ENCODE peak calls at places on chromosomes 6 and 20, in seven cellular contexts. C is IMR-90, M is H9, I is neuronal stem cell, U is H1, T is mesenchymal stem cell, R is mesendoderm. O is an unnamed sample.

GRCh38 chr6:19535351-19535750 is 301.8 kb upstream of the ID4 start:
- DNase-seq in C (no peak), M (no peak), I (no peak), U (no peak), T (no peak), R (no peak), O (no peak)

GRCh38 chr6:24599686-24600399 is 46.1 kb downstream of the KIAA0319 start:
- DNase-seq in C (no peak), M (no peak), I (no peak), U (no peak), T (no peak), R (no peak), O (no peak)

GRCh38 chr6:46730918-46731461 is 4.2 kb downstream of the PLA2G7 start:
- DNase-seq in C (no peak), M (no peak), I (no peak), U (no peak), T (no peak), R (no peak), O (peak)

GRCh38 chr20:59663513-59663890 is 59.2 kb downstream of the PHACTR3 start:
- DNase-seq in C (no peak), M (no peak), I (no peak), U (no peak), T (no peak), R (no peak), O (no peak)

GRCh38 chr6:158648682-158649131 is 1.1 kb upstream of the SYTL3 start:
- DNase-seq in C (peak), M (no peak), I (no peak), U (no peak), T (peak), R (no peak), O (peak)

GRCh38 chr6:56961151-56961550 is 6.2 kb downstream of the BEND6 start:
- DNase-seq in C (no peak), M (no peak), I (no peak), U (no peak), T (no peak), R (peak), O (no peak)

GRCh38 chr6:149761438-149761837 is 11.9 kb downstream of the PCMT1 start:
- DNase-seq in C (no peak), M (no peak), I (no peak), U (no peak), T (no peak), R (no peak), O (no peak)

GRCh38 chr6:71298459-71298858 is 9.8 kb downstream of the OGFRL1 start:
- DNase-seq in C (no peak), M (no peak), I (no peak), U (no peak), T (no peak), R (peak), O (no peak)

GRCh38 chr6:10478187-10479040 is 42.7 kb upstream of the GCNT2 start:
- DNase-seq in C (peak), M (no peak), I (peak), U (no peak), T (peak), R (peak), O (no peak)

GRCh38 chr20:35742741-35743523 is 872 bp upstream of the RBM39 start:
- DNase-seq in C (no peak), M (no peak), I (no peak), U (no peak), T (peak), R (peak), O (no peak)

GRCh38 chr6:83472767-83473166 is 39.6 kb upstream of the PRSS35 start:
- DNase-seq in C (no peak), M (no peak), I (no peak), U (no peak), T (no peak), R (no peak), O (no peak)

GRCh38 chr6:90415178-90415577 is 118.5 kb upstream of the BACH2 start:
- DNase-seq in C (no peak), M (no peak), I (no peak), U (no peak), T (no peak), R (no peak), O (no peak)

GRCh38 chr20:18059603-18060002 is 1.9 kb upstream of the OVOL2 start:
- DNase-seq in C (no peak), M (no peak), I (no peak), U (no peak), T (no peak), R (no peak), O (no peak)

GRCh38 chr6:133740784-133741183 is 148.1 kb upstream of the TCF21 start:
- DNase-seq in C (no peak), M (no peak), I (no peak), U (no peak), T (no peak), R (no peak), O (no peak)

GRCh38 chr6:23349521-23350147 is 776.4 kb upstream of the NRSN1 start:
- DNase-seq in C (peak), M (no peak), I (no peak), U (no peak), T (peak), R (no peak), O (no peak)

GRCh38 chr6:9523462-9523861 is 891.4 kb downstream of the TFAP2A start:
- DNase-seq in C (peak), M (no peak), I (no peak), U (no peak), T (peak), R (no peak), O (peak)

GRCh38 chr6:39951198-39951597 is 16.9 kb upstream of the MOCS1 start:
- DNase-seq in C (no peak), M (no peak), I (no peak), U (no peak), T (no peak), R (no peak), O (no peak)

GRCh38 chr6:159541296-159541695 is 151.7 kb downstream of the SOD2 start:
- DNase-seq in C (no peak), M (no peak), I (no peak), U (no peak), T (no peak), R (no peak), O (no peak)

GRCh38 chr6:155314773-155315515 is 660 bp upstream of the TFB1M start:
- DNase-seq in C (peak), M (no peak), I (no peak), U (no peak), T (peak), R (no peak), O (peak)

GRCh38 chr6:10174056-10174455 is 240.8 kb downstream of the TFAP2A start:
- DNase-seq in C (no peak), M (no peak), I (no peak), U (no peak), T (no peak), R (no peak), O (no peak)

GRCh38 chr6:111727798-111728197 is 122.1 kb upstream of the TRAF3IP2 start:
- DNase-seq in C (peak), M (no peak), I (no peak), U (no peak), T (peak), R (peak), O (no peak)

GRCh38 chr6:43814865-43815264 is 44.9 kb downstream of the VEGFA start:
- DNase-seq in C (no peak), M (no peak), I (no peak), U (no peak), T (no peak), R (no peak), O (no peak)

GRCh38 chr6:170470673-170471072 is 82.4 kb downstream of the PSMB1 start:
- DNase-seq in C (peak), M (no peak), I (no peak), U (no peak), T (no peak), R (no peak), O (no peak)

GRCh38 chr6:36596359-36596758 is 2.2 kb downstream of the SRSF3 start:
- DNase-seq in C (no peak), M (no peak), I (no peak), U (no peak), T (no peak), R (no peak), O (peak)

GRCh38 chr6:144098993-144099392 is 3.6 kb upstream of the SF3B5 start:
- DNase-seq in C (no peak), M (no peak), I (no peak), U (no peak), T (no peak), R (no peak), O (no peak)

GRCh38 chr6:100084301-100085161 is 90.5 kb upstream of the MCHR2 start:
- DNase-seq in C (peak), M (no peak), I (no peak), U (no peak), T (no peak), R (no peak), O (no peak)

GRCh38 chr20:39264506-39265172 is 302.5 kb downstream of the DHX35 start:
- DNase-seq in C (peak), M (peak), I (peak), U (peak), T (peak), R (peak), O (peak)

GRCh38 chr6:35056952-35057351 is 84.2 kb downstream of the TCP11 start:
- DNase-seq in C (no peak), M (no peak), I (no peak), U (no peak), T (no peak), R (no peak), O (no peak)
- H3K18ac ChIP-seq in C (no peak), M (no peak), I (peak), U (no peak), T (no peak), R (no peak), O (no peak)

DNA sequence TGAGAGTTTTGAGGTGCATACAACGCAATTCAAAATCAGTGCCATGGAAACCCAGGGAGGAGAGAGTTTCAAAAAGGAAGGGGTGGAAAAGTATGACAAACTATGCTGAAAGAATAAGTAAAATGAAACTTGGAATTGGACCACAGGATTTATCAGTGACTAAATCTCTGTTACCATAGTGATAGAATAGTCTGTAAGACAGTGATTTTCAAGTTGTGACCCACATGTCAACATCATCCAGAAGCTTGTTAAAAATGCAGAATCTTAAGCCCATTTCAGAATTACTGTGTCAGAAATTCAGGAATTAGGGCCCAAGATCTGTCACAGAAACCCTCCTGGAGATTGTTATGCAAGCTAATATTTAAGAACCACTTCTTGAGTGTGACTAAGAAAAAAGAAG is 417.7 kb upstream of the JAG1 start:
- DNase-seq in C (no peak), M (no peak), I (no peak), U (no peak), T (peak), R (no peak), O (peak)
- H3K4ac ChIP-seq in C (no peak), M (no peak), I (no peak), U (no peak), T (no peak), R (no peak), O (no peak)

GRCh38 chr20:10404023-10404628 is 29.9 kb downstream of the MKKS start:
- DNase-seq in C (no peak), M (no peak), I (no peak), U (no peak), T (no peak), R (no peak), O (no peak)
- H3K18ac ChIP-seq in C (no peak), M (no peak), I (no peak), U (no peak), T (no peak), R (no peak), O (no peak)

GRCh38 chr20:15734054-15734453 is 839.2 kb downstream of the KIF16B start:
- DNase-seq in C (no peak), M (no peak), I (no peak), U (no peak), T (no peak), R (no peak), O (no peak)
- H3K4ac ChIP-seq in C (no peak), M (no peak), I (no peak), U (no peak), T (no peak), R (no peak), O (no peak)

GRCh38 chr20:48403362-48403761 is 424.4 kb downstream of the PREX1 start:
- DNase-seq in C (no peak), M (no peak), I (no peak), U (no peak), T (no peak), R (no peak), O (no peak)
- H3K18ac ChIP-seq in C (no peak), M (no peak), I (no peak), U (no peak), T (no peak), R (no peak), O (no peak)